ENCODE peak calls at places on chromosome 21, in ten cellular contexts. G is esophagus squamous epithelium; X is astrocyte of the cerebellum; M is transverse colon; O is AG09309; I is cardiac fibroblast; B is body of pancreas; V is neural progenitor cell; H is CD8-positive, alpha-beta T cell; Q is foreskin keratinocyte. R is an unnamed sample.

GRCh38 chr21:36627242-36627641 is 71.7 kb upstream of the SIM2 start:
- DNase-seq in G (no peak), X (no peak), M (no peak), O (peak; percentile 45), I (peak; percentile 97), B (no peak), V (no peak), H (no peak), Q (peak; percentile 17), R (no peak)

GRCh38 chr21:19049567-19049966 is 646.0 kb upstream of the TMPRSS15 start:
- DNase-seq in G (no peak), X (no peak), M (no peak), O (no peak), I (no peak), B (no peak), V (no peak), H (no peak), Q (no peak), R (no peak)

GRCh38 chr21:21788591-21788990 is 790.4 kb downstream of the NCAM2 start:
- DNase-seq in G (no peak), X (no peak), M (no peak), O (no peak), I (no peak), B (no peak), V (no peak), H (no peak), Q (no peak), R (no peak)

GRCh38 chr21:15023782-15024181 is 41.0 kb downstream of the NRIP1 start:
- DNase-seq in G (no peak), X (no peak), M (no peak), O (no peak), I (no peak), B (no peak), V (no peak), H (no peak), Q (no peak), R (no peak)

GRCh38 chr21:40016234-40016633 is 149.0 kb downstream of the PCP4 start:
- DNase-seq in G (no peak), X (no peak), M (no peak), O (no peak), I (no peak), B (no peak), V (no peak), H (no peak), Q (no peak), R (no peak)

GRCh38 chr21:38660333-38661295 is 145.1 kb upstream of the ETS2 start:
- DNase-seq in G (no peak), X (no peak), M (peak; percentile 12), O (no peak), I (no peak), B (no peak), V (peak; percentile 69), H (no peak), Q (no peak), R (no peak)

GRCh38 chr21:41302976-41303375 is 13.6 kb upstream of the FAM3B start:
- DNase-seq in G (no peak), X (no peak), M (no peak), O (no peak), I (peak; percentile 12), B (no peak), V (no peak), H (no peak), Q (no peak), R (no peak)

GRCh38 chr21:39715804-39716397 is 29.1 kb upstream of the IGSF5 start:
- DNase-seq in G (no peak), X (peak; percentile 24), M (peak; percentile 68), O (peak; percentile 11), I (peak; percentile 47), B (peak; percentile 67), V (peak; percentile 72), H (peak; percentile 38), Q (no peak), R (peak; percentile 8)

GRCh38 chr21:45769239-45769758 is 125.8 kb downstream of the PCBP3 start:
- DNase-seq in G (no peak), X (no peak), M (no peak), O (no peak), I (no peak), B (no peak), V (no peak), H (no peak), Q (no peak), R (no peak)

GRCh38 chr21:37431243-37431642 is 64.7 kb downstream of the DYRK1A start:
- DNase-seq in G (no peak), X (no peak), M (no peak), O (no peak), I (no peak), B (no peak), V (no peak), H (no peak), Q (no peak), R (no peak)

DNA sequence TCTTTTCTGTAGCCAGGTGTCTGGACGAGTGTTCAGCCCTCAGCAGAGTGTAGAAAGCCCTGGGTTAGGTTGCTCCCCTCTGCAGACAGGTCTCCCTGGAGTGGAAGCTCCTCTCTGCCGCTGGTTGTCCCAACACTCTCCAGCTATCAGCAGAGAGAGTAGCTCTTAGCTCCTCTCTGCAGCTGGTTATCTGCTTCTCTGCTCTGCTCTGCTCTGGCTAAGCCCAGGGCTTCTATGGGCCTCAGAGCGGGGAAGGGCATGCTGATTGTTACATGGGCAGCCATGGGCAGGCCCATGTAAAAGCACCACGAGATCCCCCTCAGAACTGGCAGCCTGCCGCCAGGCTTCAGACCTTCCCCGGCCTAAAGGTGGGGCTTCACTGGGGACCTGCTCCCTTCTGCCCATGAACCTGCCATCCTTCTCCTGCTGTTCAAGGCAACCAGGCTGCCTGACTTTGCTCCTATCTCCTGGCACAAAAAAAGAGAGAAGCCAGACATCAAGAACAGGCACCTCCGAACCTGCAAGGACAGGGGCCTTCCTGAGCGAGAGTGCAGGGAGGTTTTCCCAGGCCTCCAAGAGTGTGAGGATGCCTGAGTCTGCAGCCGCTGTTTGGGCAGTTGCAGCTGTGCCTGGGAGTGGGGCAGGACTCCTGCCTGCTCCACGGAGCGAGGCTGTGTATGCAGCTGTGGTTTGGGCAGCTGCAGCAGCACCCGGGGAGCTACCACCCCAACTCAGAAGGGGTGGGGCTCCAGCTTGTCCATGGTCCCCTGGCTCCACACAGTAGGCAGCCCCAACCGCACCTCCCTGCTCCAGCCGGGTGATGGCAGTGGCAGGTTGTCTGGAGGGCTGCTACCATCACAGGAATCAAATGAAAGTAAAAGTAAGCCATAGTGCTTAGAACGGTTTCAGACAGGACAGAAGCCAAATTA is 973.7 kb downstream of the LTN1 start:
- DNase-seq in G (no peak), X (no peak), M (no peak), O (no peak), I (peak; percentile 22), B (peak; percentile 46), V (no peak), H (no peak), Q (no peak), R (no peak)
- TF ChIP-seq CTCF in G (no peak), X (no peak), M (no peak), O (no peak), I (peak; percentile 14), B (no peak), V (no peak), H (no peak), Q (no peak), R (no peak)

DNA sequence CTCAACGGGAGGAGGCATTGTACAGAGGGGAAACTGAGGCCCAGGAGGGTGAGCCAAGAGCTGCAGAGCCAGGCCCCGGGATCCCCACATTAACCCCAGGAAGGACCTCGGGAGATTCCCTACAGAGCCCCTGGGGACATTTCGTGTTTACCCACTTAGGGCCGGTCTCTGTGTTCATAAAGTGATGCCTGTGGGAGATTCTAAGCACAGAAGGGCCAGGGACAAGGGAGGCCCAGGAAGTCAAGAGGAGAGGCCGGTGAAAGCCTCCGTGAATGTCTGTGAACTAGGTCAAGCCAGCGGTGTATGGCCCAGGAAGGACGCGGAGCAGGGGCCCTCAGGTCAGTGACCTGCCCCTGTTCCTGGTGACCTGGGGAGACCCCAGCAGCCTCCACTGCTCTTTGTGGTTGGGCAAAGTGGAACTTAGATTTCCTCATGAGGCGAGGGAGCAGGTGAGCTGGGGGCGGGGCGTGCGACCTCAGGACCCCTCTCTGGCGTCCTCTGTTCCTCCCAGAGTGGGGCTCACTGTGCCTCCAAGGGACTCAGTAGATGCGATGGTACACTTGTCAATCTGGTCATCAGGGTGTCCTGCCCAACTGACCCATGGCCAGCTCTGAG is 34.9 kb downstream of the PDE9A start:
- DNase-seq in G (no peak), X (no peak), M (no peak), O (no peak), I (no peak), B (no peak), V (no peak), H (no peak), Q (no peak), R (no peak)
- TF ChIP-seq CTCF in G (no peak), X (no peak), M (no peak), O (no peak), I (no peak), B (no peak), V (no peak), H (no peak), Q (no peak), R (no peak)

DNA sequence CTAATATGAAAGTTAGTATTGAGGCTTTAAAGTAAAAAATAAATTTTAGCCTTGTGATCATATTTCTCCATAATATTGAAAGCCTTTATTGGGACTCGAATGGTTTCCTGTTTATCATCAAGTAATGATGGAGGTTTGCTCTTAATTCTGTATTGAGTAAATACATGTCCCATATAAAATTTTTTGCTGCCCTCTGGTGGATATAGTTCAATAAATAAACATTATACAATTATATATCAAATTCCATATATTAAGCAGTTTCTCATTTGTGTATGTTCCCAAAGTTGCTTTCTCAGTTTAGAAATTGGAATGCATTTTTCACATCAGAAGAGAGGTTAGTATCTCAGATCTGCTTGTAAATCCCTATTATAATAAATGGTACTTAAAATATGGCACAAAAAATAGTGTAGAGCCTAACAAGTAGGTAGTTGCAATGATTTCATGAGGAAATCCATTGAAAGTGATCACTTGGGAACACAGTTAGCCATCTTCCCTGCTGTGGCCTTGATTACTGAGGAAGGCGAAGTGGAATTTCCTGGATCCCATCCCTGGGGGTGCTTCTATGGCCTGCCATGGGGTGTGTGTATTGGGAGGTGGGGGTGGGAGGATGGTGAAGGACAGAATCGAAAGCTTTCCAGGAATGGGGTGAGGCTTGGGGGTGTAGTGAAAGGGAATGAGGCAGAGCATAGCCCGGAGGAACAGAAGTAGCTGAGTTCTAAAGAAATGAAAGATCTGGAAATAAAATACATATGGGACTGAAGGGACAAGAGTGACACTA is 84.1 kb upstream of the C21orf91 start:
- DNase-seq in G (no peak), X (no peak), M (no peak), O (peak; percentile 3), I (peak; percentile 61), B (no peak), V (no peak), H (no peak), Q (no peak), R (no peak)
- TF ChIP-seq CTCF in G (peak; percentile 20), X (no peak), M (no peak), O (no peak), I (no peak), B (no peak), V (peak; percentile 25), H (peak; percentile 60), Q (peak; percentile 63), R (no peak)

GRCh38 chr21:23398726-23399125 is 2208.6 kb downstream of the MRPL39 start:
- DNase-seq in G (no peak), X (no peak), M (no peak), O (no peak), I (no peak), B (no peak), V (no peak), H (no peak), Q (no peak), R (no peak)

DNA sequence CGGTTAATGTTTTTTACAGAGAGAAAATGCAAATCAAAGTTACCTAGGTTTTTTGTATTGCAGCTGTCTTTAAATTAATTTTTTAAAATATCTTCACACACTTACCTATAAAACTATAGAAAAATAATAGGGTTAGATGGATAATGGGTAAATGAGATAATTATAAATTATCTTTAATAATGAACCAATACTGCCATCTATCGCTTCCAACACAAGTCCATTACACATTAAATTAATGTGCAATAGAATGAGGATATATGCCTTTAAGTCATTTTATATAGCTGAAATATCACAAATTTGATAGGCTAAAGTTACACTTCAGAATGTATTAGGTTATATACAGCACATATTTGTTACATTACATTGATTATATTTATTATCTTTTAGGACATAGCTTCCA is 2212.8 kb downstream of the MRPL39 start:
- DNase-seq in G (no peak), X (no peak), M (no peak), O (no peak), I (no peak), B (no peak), V (no peak), H (no peak), Q (no peak), R (no peak)
- TF ChIP-seq CTCF in G (no peak), X (no peak), M (no peak), O (no peak), I (no peak), B (no peak), V (no peak), H (no peak), Q (no peak), R (no peak)

R was measured in retinal pigment epithelial cell.